ENCODE peak calls at places on chromosomes 7 and 10, in four cellular contexts. U is endothelial cell of umbilical vein, Z is PC-3, T is Panc1. J is an unnamed sample. For H3K9me3, the result is how much of the 10 kb centered on the place peaks cover.

GRCh38 chr7:46681865-46682503 is 760.9 kb upstream of the IGFBP3 start:
- DNase-seq in U (no peak), Z (no peak), T (no peak), J (no peak)

GRCh38 chr10:90674927-90675326 is 182.9 kb downstream of the HTR7 start:
- DNase-seq in U (no peak), Z (peak), T (no peak), J (no peak)

GRCh38 chr7:14748461-14748860 is 154.1 kb downstream of the DGKB start:
- DNase-seq in U (peak), Z (peak), T (no peak), J (no peak)

GRCh38 chr10:60914676-60915075 is 29.3 kb downstream of the RHOBTB1 start:
- DNase-seq in U (peak), Z (no peak), T (no peak), J (peak)

GRCh38 chr10:30088178-30088577 is 28.8 kb upstream of the JCAD start:
- DNase-seq in U (no peak), Z (no peak), T (no peak), J (no peak)

GRCh38 chr7:51789494-51789893 is 472.9 kb upstream of the COBL start:
- DNase-seq in U (no peak), Z (no peak), T (no peak), J (no peak)

GRCh38 chr7:17680026-17680425 is 260.3 kb downstream of the SNX13 start:
- DNase-seq in U (peak), Z (peak), T (no peak), J (no peak)

GRCh38 chr10:49783645-49784044 is 21.5 kb upstream of the OGDHL start:
- DNase-seq in U (no peak), Z (peak), T (no peak), J (no peak)

GRCh38 chr7:143352506-143353130 is 9.9 kb downstream of the FAM131B start:
- DNase-seq in U (no peak), Z (no peak), T (no peak), J (no peak)

GRCh38 chr10:133100706-133101463 is 13.2 kb downstream of the ADGRA1 start:
- DNase-seq in U (no peak), Z (no peak), T (no peak), J (no peak)

GRCh38 chr7:77570330-77571011 is 33.4 kb downstream of the PTPN12 start:
- DNase-seq in U (peak), Z (peak), T (no peak), J (no peak)

GRCh38 chr7:24466109-24466768 is 107.0 kb upstream of the PALS2 start:
- DNase-seq in U (no peak), Z (no peak), T (no peak), J (no peak)

GRCh38 chr10:21626457-21627161 is 92.6 kb downstream of the MLLT10 start:
- DNase-seq in U (no peak), Z (peak), T (no peak), J (no peak)

GRCh38 chr7:112207106-112207592 is 654 bp downstream of the ZNF277 start:
- DNase-seq in U (peak), Z (peak), T (no peak), J (no peak)

GRCh38 chr7:21028186-21028989 is 241.7 kb upstream of the SP8 start:
- DNase-seq in U (no peak), Z (peak), T (no peak), J (no peak)

GRCh38 chr10:472241-472910 is 217.1 kb downstream of the DIP2C start:
- DNase-seq in U (no peak), Z (no peak), T (no peak), J (no peak)

GRCh38 chr10:100887761-100888296 is 24.9 kb upstream of the SLF2 start:
- DNase-seq in U (no peak), Z (no peak), T (no peak), J (no peak)

GRCh38 chr10:103678104-103678526 is 177.3 kb downstream of the SH3PXD2A start:
- DNase-seq in U (peak), Z (no peak), T (no peak), J (peak)
- H3K27ac ChIP-seq in U (no peak), Z (no peak), T (no peak), J (peak)

GRCh38 chr7:158285383-158285770 is 302.2 kb downstream of the PTPRN2 start:
- DNase-seq in U (no peak), Z (no peak), T (no peak), J (peak)

GRCh38 chr7:158292948-158293347 is 294.7 kb downstream of the PTPRN2 start:
- DNase-seq in U (no peak), Z (peak), T (no peak), J (no peak)

GRCh38 chr7:158289761-158290523 is 297.7 kb downstream of the PTPRN2 start:
- DNase-seq in U (no peak), Z (no peak), T (no peak), J (no peak)

GRCh38 chr7:158286210-158286609 is 301.4 kb downstream of the PTPRN2 start:
- DNase-seq in U (no peak), Z (no peak), T (no peak), J (no peak)

GRCh38 chr7:158289231-158289630 is 298.4 kb downstream of the PTPRN2 start:
- DNase-seq in U (no peak), Z (no peak), T (no peak), J (no peak)
- H3K9me3 ChIP-seq in U (under half), Z (under half), T (under half), J (under half)

GRCh38 chr10:104330168-104331117 is 7.8 kb downstream of the ITPRIP start:
- DNase-seq in U (peak), Z (peak), T (no peak), J (peak)
- H3K4me3 ChIP-seq in U (peak), Z (peak), T (no peak), J (no peak)

DNA sequence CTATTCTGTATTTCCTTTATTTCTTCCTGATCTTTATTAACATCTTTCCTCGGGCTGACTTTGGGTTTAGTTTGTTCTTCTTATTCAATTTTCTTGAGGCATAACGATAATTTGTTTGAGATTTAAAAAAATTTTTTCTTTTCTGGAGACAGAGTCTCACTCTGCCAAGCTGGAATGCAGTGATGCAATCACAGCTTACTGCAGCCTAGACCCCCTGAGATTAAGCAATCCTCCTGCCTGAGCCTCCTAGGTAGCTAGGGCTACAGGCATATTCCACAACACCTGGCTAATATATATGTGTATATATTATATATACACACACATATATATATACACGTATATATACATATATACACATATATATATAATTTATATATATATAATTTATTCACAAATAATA is 540.2 kb downstream of the NXPH1 start:
- DNase-seq in U (no peak), Z (no peak), T (no peak), J (no peak)
- H3K27ac ChIP-seq in U (no peak), Z (no peak), T (no peak), J (no peak)

DNA sequence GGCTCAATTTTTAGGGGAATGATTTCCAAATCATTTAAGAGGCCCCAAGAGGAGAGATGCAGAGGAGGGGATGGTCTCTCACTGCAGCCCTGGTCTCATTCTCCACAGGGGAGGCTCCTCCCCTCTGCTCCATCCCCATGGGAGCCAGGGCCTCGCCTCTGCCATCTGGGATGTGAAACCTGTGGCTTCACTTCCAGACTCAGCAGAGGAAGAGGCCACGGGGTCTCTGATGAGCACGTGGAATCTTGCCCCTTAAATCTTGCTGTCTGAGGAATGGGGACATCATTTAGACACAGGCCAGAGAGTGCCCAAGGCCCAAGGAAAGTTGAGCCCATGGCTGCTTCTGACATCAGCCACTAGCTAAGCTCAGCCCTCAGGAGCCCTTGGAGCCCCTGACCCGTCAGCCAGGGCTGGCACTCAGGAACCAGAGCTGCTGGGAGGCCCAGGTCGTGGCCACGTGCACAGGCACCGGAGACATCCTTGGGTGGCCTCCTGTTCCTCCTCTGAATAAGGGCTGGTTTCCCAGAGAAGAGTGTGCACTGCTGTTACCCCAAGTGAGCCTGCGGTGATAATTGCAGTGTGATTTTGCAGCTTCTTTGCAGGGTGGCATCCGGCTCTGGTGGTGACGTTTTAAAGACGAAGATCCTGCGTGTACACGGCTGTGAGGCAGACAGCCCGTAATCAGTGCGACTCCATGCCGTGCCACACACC is 50.5 kb downstream of the VIPR2 start:
- DNase-seq in U (no peak), Z (no peak), T (no peak), J (no peak)
- H3K9me3 ChIP-seq in U (under half), Z (under half), T (under half), J (under half)

GRCh38 chr10:63209703-63210102 is 76.6 kb downstream of the NRBF2 start:
- DNase-seq in U (no peak), Z (peak), T (no peak), J (no peak)

GRCh38 chr10:63208981-63209380 is 75.9 kb downstream of the NRBF2 start:
- DNase-seq in U (peak), Z (no peak), T (no peak), J (no peak)

GRCh38 chr10:63204667-63205391 is 71.7 kb downstream of the NRBF2 start:
- DNase-seq in U (no peak), Z (no peak), T (no peak), J (no peak)

GRCh38 chr10:63206576-63206975 is 73.4 kb downstream of the NRBF2 start:
- DNase-seq in U (no peak), Z (no peak), T (no peak), J (no peak)

GRCh38 chr10:63206997-63207952 is 74.1 kb downstream of the NRBF2 start:
- DNase-seq in U (peak), Z (no peak), T (no peak), J (no peak)
- H3K4me3 ChIP-seq in U (no peak), Z (no peak), T (no peak), J (peak)